ENCODE peak calls at places on chromosomes 5 and 9, in six cellular contexts. C is PC-3; Y is GM23248; P is GM03348; E is stimulated activated CD8-positive, alpha-beta memory T cell treated with anti-CD3 and anti-CD28 coated beads, Interleukin-4, amount 100 ng/mL, for 24 hours; N is NCI-H1436 treated with DMSO at 0.1 percent for 48 hours. T is an unnamed sample.
A peak's percentile ranks its signal among the peaks of the same experiment; 100 is the strongest.

GRCh38 chr5:124628251-124628650 is 118.2 kb downstream of the ZNF608 start:
- DNase-seq in E (no peak), N (no peak), C (no peak), P (no peak), Y (peak; percentile 29), T (no peak)

GRCh38 chr5:19498852-19499251 is 489.1 kb downstream of the CDH18 start:
- DNase-seq in N (no peak), E (no peak), C (peak; percentile 58), Y (no peak), P (no peak), T (no peak)

GRCh38 chr5:147658293-147658932 is 124.1 kb downstream of the JAKMIP2 start:
- DNase-seq in E (no peak), Y (no peak), N (no peak), C (no peak), P (no peak), T (no peak)

GRCh38 chr5:57137401-57137800 is 36.5 kb upstream of the GPBP1 start:
- DNase-seq in C (no peak), E (no peak), N (no peak), Y (no peak), P (no peak), T (no peak)

GRCh38 chr9:130977811-130978221 is 31.2 kb upstream of the LAMC3 start:
- DNase-seq in E (no peak), P (no peak), Y (no peak), N (no peak), C (no peak), T (no peak)

GRCh38 chr5:138981606-138982005 is 106.5 kb upstream of the LRRTM2 start:
- DNase-seq in C (peak; percentile 1), E (peak; percentile 14), Y (peak; percentile 78), N (no peak), P (peak; percentile 52), T (peak; percentile 47)

GRCh38 chr9:136827794-136828473 is 14.3 kb upstream of the AJM1 start:
- DNase-seq in E (no peak), Y (no peak), C (no peak), N (no peak), P (no peak), T (no peak)

GRCh38 chr5:56279979-56280378 is 46.8 kb upstream of the ANKRD55 start:
- DNase-seq in Y (peak; percentile 67), E (no peak), C (peak; percentile 85), P (peak; percentile 65), N (no peak), T (peak; percentile 85)

T was measured in LHCN-M2.